ENCODE peak calls at places on chromosome 1, in four cellular contexts. N, H, O and S are unnamed samples.

GRCh38 chr1:90850181-90850924 is 133.3 kb upstream of the BARHL2 start:
- DNase-seq in N (no peak), H (no peak), O (peak), S (peak)

GRCh38 chr1:241639040-241639652 is 1.0 kb downstream of the CHML start:
- DNase-seq in N (no peak), H (no peak), O (no peak), S (no peak)

GRCh38 chr1:38133304-38133703 is 86.7 kb upstream of the POU3F1 start:
- DNase-seq in N (no peak), H (no peak), O (no peak), S (no peak)

GRCh38 chr1:33560680-33561079 is 88.2 kb downstream of the ZSCAN20 start:
- DNase-seq in N (no peak), H (no peak), O (no peak), S (no peak)

GRCh38 chr1:108639899-108640560 is 20.9 kb downstream of the HENMT1 start:
- DNase-seq in N (no peak), H (no peak), O (no peak), S (no peak)

GRCh38 chr1:161864577-161864976 is 98.5 kb downstream of the ATF6 start:
- DNase-seq in N (no peak), H (no peak), O (peak), S (no peak)

GRCh38 chr1:172325562-172325961 is 94.9 kb upstream of the C1orf105 start:
- DNase-seq in N (no peak), H (no peak), O (no peak), S (no peak)

GRCh38 chr1:109156916-109157385 is 43.0 kb downstream of the ELAPOR1 start:
- DNase-seq in N (no peak), H (no peak), O (no peak), S (no peak)

GRCh38 chr1:177368255-177368654 is 197.5 kb downstream of the BRINP2 start:
- DNase-seq in N (no peak), H (no peak), O (no peak), S (no peak)

GRCh38 chr1:161020573-161021167 is at the start of gene F11R:
- DNase-seq in N (peak), H (peak), O (peak), S (peak)

GRCh38 chr1:157069596-157069995 is 24.1 kb upstream of the ARHGEF11 start:
- DNase-seq in N (no peak), H (no peak), O (no peak), S (no peak)

GRCh38 chr1:38018864-38019343 is 6.4 kb downstream of the UTP11 start:
- DNase-seq in N (no peak), H (no peak), O (peak), S (no peak)

GRCh38 chr1:220787069-220787614 is 429 bp downstream of the MTARC1 start:
- DNase-seq in N (peak), H (peak), O (no peak), S (no peak)

GRCh38 chr1:62823556-62823955 is 39.6 kb downstream of the ATG4C start:
- DNase-seq in N (no peak), H (no peak), O (no peak), S (no peak)

GRCh38 chr1:115430717-115431116 is 92.7 kb upstream of the NGF start:
- DNase-seq in N (no peak), H (no peak), O (no peak), S (no peak)

GRCh38 chr1:186076006-186076405 is 299.0 kb downstream of the TPR start:
- DNase-seq in N (no peak), H (no peak), O (no peak), S (no peak)

GRCh38 chr1:119947468-119947867 is 51.2 kb upstream of the ADAM30 start:
- DNase-seq in N (no peak), H (no peak), O (no peak), S (no peak)

GRCh38 chr1:215566556-215567490 is at the start of gene KCTD3:
- DNase-seq in N (peak), H (peak), O (peak), S (peak)

GRCh38 chr1:245345191-245345884 is 190.6 kb downstream of the KIF26B start:
- DNase-seq in N (no peak), H (no peak), O (no peak), S (no peak)

GRCh38 chr1:235500971-235501540 is 3.2 kb downstream of the B3GALNT2 start:
- DNase-seq in N (no peak), H (no peak), O (no peak), S (no peak)

GRCh38 chr1:201310986-201311355 is 27.7 kb downstream of the PKP1 start:
- DNase-seq in N (peak), H (no peak), O (no peak), S (no peak)

GRCh38 chr1:115325876-115326275 is 12.2 kb downstream of the NGF start:
- DNase-seq in N (no peak), H (no peak), O (no peak), S (no peak)

GRCh38 chr1:9324246-9325096 is 31.8 kb downstream of the SPSB1 start:
- DNase-seq in N (no peak), H (peak), O (no peak), S (no peak)

GRCh38 chr1:179034720-179035119 is 9.0 kb downstream of the FAM20B start:
- DNase-seq in N (no peak), H (no peak), O (no peak), S (no peak)

GRCh38 chr1:22872971-22873664 is 99.5 kb downstream of the LACTBL1 start:
- DNase-seq in N (no peak), H (no peak), O (no peak), S (no peak)

GRCh38 chr1:43946244-43947060 is at the start of gene IPO13:
- DNase-seq in N (peak), H (peak), O (peak), S (peak)

GRCh38 chr1:30253807-30254440 is 469.5 kb downstream of the MATN1 start:
- DNase-seq in N (no peak), H (no peak), O (no peak), S (no peak)

GRCh38 chr1:158019177-158019868 is 25.9 kb downstream of the KIRREL1 start:
- DNase-seq in N (no peak), H (no peak), O (peak), S (peak)

GRCh38 chr1:15584489-15585363 is at the start of gene AGMAT:
- DNase-seq in N (no peak), H (peak), O (peak), S (no peak)

GRCh38 chr1:245016700-245017099 is 138.1 kb upstream of the KIF26B start:
- DNase-seq in N (peak), H (no peak), O (peak), S (no peak)

GRCh38 chr1:230251644-230252191 is 174.4 kb downstream of the PGBD5 start:
- DNase-seq in N (no peak), H (no peak), O (no peak), S (no peak)

GRCh38 chr1:56170784-56171320 is 408.5 kb downstream of the PLPP3 start:
- DNase-seq in N (no peak), H (no peak), O (peak), S (no peak)

GRCh38 chr1:2854151-2854550 is 52.7 kb upstream of the TTC34 start:
- DNase-seq in N (no peak), H (peak), O (no peak), S (no peak)

GRCh38 chr1:66676616-66677298 is 75.5 kb upstream of the DYNLT5 start:
- DNase-seq in N (no peak), H (no peak), O (no peak), S (no peak)

GRCh38 chr1:195717651-195718050 is 890.6 kb downstream of the KCNT2 start:
- DNase-seq in N (no peak), H (no peak), O (peak), S (no peak)

GRCh38 chr1:30604801-30605440 is 118.5 kb downstream of the MATN1 start:
- DNase-seq in N (no peak), H (no peak), O (no peak), S (no peak)

GRCh38 chr1:164630626-164631396 is 71.8 kb downstream of the PBX1 start:
- DNase-seq in N (no peak), H (no peak), O (no peak), S (no peak)